ENCODE peak calls at places on chromosome 11, in four cellular contexts. Q is upper lobe of right lung, I is GM20000, S is HFF-Myc. O is an unnamed sample.

GRCh38 chr11:83566948-83567347 is 280.8 kb upstream of the CCDC90B start:
- DNase-seq in Q (no peak), I (no peak), S (peak), O (no peak)

GRCh38 chr11:81497202-81497804 is 1236.4 kb downstream of the FAM181B start:
- DNase-seq in Q (no peak), I (peak), S (peak), O (no peak)

GRCh38 chr11:22634897-22635629 is 9.4 kb upstream of the FANCF start:
- DNase-seq in Q (no peak), I (no peak), S (peak), O (no peak)

GRCh38 chr11:78742430-78742829 is 167.8 kb upstream of the NARS2 start:
- DNase-seq in Q (peak), I (no peak), S (no peak), O (no peak)

GRCh38 chr11:1303196-1303821 is 6.1 kb downstream of the TOLLIP start:
- DNase-seq in Q (peak), I (no peak), S (no peak), O (no peak)

GRCh38 chr11:96014234-96014633 is 90.3 kb upstream of the MTMR2 start:
- DNase-seq in Q (no peak), I (no peak), S (no peak), O (no peak)

GRCh38 chr11:5449432-5449831 is 309 bp downstream of the OR51I2 start:
- DNase-seq in Q (no peak), I (no peak), S (no peak), O (no peak)

GRCh38 chr11:134437821-134438220 is 25.8 kb upstream of the B3GAT1 start:
- DNase-seq in Q (no peak), I (no peak), S (no peak), O (no peak)

GRCh38 chr11:105611414-105611813 is 1.5 kb downstream of the GRIA4 start:
- DNase-seq in Q (no peak), I (no peak), S (no peak), O (no peak)

GRCh38 chr11:101880208-101880607 is 34.6 kb upstream of the CEP126 start:
- DNase-seq in Q (no peak), I (peak), S (peak), O (no peak)
- TF ChIP-seq CTCF in Q (peak), I (peak), S (peak), O (peak)

GRCh38 chr11:32433249-32434115 is 1.9 kb downstream of the WT1 start:
- DNase-seq in Q (no peak), I (peak), S (no peak), O (no peak)

GRCh38 chr11:32435152-32435480 is 223 bp downstream of the WT1 start:
- DNase-seq in Q (no peak), I (peak), S (no peak), O (no peak)

GRCh38 chr11:32434116-32434386 is 1.3 kb downstream of the WT1 start:
- DNase-seq in Q (no peak), I (no peak), S (no peak), O (no peak)

GRCh38 chr11:32435511-32435946 is at the start of gene WT1:
- DNase-seq in Q (no peak), I (peak), S (no peak), O (no peak)

DNA sequence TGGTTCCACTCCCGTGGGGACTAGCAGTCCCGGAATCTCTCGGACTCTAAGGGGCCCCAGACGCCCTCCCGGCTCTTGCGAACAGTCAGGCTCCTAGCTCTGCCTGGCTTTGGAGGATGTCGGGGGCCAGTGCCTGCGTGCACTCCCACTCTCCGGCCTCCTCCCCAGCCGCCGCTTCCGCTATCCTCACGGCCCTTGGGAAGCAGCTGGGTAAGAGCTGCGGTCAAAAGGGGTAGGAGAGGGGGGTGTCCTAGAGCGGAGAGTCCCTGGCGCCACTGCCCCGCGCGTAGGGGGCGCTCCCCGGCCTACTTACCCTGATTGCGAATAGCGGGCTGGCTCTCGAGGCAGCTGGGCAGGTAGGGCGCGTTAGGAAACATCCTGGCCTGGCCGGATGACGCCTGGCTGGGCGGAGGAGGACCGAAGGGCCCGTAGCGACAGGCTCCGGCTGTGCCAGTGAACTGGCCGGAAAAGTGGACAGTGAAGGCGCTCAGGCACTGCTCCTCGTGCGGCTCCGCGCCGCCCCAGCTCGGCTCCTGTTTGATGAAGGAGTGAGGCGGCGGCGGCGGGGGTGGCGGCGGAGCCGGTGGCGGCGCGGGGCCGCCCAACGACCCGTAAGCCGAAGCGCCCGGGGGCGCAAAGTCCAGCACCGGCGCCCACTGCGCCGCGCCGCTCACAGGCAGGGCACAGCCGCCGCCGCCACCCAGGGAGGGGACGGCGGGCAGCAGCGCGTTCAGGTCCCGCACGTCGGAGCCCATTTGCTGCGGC is 770 bp downstream of the WT1 start:
- DNase-seq in Q (no peak), I (peak), S (no peak), O (no peak)
- TF ChIP-seq CTCF in Q (no peak), I (no peak), S (no peak), O (no peak)

DNA sequence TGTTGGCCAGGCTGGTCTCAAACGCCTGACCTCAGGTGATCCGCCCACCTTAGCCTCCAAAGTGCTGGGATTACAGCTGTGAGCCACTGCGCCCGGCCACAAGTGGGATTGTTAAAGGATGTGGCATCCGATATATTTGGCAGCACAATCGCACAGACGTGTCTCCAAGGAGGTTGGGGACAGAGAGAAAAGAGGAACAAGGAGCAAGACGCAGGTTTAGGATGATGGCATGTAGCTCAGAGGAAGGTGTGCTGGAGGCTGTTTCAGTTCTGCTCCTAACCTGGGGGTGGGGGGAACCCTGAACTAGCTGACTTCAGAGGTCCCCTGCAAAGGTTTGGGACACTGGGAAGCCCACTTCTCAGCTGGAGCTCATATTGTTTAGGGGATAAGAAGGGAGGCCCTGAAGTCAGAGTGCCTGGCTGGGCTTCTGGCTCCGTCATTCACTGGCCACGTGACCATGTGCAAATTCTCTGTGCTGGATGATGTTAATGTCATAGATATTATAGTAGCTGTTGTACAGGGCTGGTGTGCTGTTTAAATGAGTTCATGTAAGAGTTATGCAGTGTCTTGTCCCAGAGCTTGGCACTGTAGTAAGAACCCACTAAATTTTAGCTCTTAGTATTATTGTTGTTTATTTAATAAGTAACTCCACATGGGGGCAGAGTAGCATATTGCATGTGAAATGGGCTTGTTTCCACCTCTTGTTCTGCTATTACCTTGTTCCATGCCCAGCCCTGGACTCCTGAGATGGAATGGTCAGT is 129.7 kb downstream of the ST3GAL4 start:
- DNase-seq in Q (peak), I (no peak), S (no peak), O (no peak)
- TF ChIP-seq CTCF in Q (no peak), I (no peak), S (no peak), O (peak)

GRCh38 chr11:57460017-57460755 is at the start of gene RTN4RL2:
- DNase-seq in Q (peak), I (peak), S (no peak), O (no peak)
- TF ChIP-seq CTCF in Q (no peak), I (peak), S (peak), O (peak)

GRCh38 chr11:2303627-2304155 is 1.9 kb downstream of the TSPAN32 start:
- DNase-seq in Q (peak), I (no peak), S (no peak), O (no peak)

GRCh38 chr11:2306971-2307732 is 5.3 kb downstream of the TSPAN32 start:
- DNase-seq in Q (peak), I (no peak), S (peak), O (peak)

GRCh38 chr11:2304156-2305139 is 2.6 kb downstream of the TSPAN32 start:
- DNase-seq in Q (peak), I (no peak), S (no peak), O (no peak)

GRCh38 chr11:2305862-2306823 is 4.3 kb downstream of the TSPAN32 start:
- DNase-seq in Q (peak), I (no peak), S (peak), O (peak)

DNA sequence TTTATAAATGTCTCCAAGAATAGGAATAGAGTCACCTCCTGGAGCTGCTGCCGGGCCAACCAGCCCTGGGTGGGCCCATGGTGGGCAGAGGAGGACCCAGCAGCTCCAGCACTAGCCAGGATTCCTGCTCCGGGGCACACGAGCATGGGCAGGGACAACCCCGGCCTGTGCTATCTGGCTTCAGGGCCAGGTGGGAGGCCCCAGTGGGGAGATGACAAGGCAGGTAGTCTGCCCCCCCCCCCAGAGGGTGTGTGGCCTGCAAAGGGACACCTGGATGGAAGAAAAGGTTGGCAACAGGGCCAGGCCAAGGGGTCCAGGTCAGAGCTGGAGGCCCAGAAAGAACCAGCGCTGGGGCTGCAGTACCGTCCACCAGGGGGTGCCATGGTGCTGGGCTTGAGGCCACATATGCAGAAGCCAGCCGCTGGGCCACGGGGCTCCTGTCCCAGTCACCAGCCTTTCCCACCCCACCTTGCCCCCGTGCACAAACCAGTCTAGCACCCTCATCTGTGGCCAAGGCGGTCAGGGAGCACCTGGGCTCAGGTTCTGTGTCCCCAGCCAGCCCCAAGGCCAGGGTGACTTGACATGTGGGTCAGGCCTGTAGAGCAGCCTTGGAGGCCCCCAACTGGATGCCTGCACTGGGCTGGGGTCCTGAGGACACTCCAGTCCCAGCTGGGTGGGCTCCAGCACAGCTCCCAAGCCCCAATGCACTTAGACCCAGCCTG is 3.5 kb downstream of the TSPAN32 start:
- DNase-seq in Q (peak), I (peak), S (peak), O (peak)
- TF ChIP-seq CTCF in Q (peak), I (peak), S (peak), O (peak)

DNA sequence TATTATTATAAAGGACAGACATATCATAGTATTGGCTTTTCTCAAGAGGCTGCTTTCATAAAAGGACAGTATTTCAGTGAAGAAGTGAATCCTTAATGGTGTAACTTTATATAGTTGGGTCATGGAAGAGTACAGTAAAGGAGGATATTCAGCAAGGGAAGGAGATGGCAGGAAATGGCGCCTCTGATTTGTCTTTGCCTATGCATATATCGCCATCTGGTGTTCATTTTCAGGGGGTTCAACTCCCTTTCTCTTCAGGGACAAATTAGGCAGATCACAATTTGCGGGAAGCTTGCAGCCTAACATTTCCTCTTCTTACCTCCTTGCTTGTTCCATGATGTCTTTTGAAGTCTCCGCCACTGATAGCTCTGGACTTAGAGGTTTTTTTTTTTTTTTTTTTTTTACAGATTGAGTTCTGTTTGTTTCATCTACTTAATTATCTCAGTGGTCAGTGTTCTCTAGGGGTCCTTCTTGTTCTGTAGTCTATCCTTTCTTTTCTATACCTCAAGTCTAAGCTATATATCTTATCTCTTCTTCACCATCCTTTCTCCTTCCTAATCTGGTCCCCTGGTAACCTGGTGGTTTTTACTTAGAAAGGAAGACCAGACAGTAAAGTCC is 21.8 kb upstream of the RRM1 start:
- DNase-seq in Q (no peak), I (peak), S (peak), O (no peak)
- TF ChIP-seq CTCF in Q (peak), I (peak), S (peak), O (peak)

GRCh38 chr11:130489027-130489584 is 40.7 kb downstream of the ADAMTS15 start:
- DNase-seq in Q (no peak), I (peak), S (no peak), O (no peak)

GRCh38 chr11:130488187-130489026 is 40.0 kb downstream of the ADAMTS15 start:
- DNase-seq in Q (no peak), I (peak), S (no peak), O (no peak)

GRCh38 chr11:130487390-130488186 is 39.1 kb downstream of the ADAMTS15 start:
- DNase-seq in Q (no peak), I (peak), S (no peak), O (no peak)

GRCh38 chr11:130490682-130491449 is 42.4 kb downstream of the ADAMTS15 start:
- DNase-seq in Q (no peak), I (no peak), S (no peak), O (no peak)

DNA sequence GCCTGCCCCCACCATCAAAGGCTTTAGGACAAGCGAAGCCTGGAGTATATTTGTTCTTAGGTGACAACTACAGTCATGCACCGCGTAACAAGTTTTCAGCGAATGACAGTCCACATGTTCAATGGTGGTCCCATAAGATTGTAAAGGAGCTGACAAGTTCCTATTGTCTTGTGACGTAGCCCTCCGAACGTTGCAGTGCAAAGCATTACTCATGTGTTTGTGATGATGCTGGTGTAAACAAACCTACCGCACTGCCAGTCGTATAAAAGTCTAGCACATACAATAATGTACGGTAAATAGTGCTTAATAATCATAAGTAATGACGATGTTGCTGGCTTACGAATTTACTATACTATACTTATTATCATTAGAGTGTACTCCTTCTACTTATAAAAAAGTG is 41.3 kb downstream of the ADAMTS15 start:
- DNase-seq in Q (no peak), I (no peak), S (no peak), O (no peak)
- TF ChIP-seq CTCF in Q (no peak), I (no peak), S (no peak), O (no peak)

O was measured in chondrocyte.